ENCODE peak calls at places on chromosomes 6 and 20, in four cellular contexts. R, F, Q and B are unnamed samples.

GRCh38 chr20:4328541-4328940 is 313.2 kb upstream of the RNF24 start:
- DNase-seq in Q (no peak), R (no peak), F (no peak), B (no peak)

GRCh38 chr6:74447013-74447412 is 751.0 kb downstream of the CD109 start:
- DNase-seq in Q (no peak), R (no peak), F (no peak), B (no peak)

GRCh38 chr6:34792605-34793500 is 970 bp downstream of the BLTP3A start:
- DNase-seq in F (peak), R (no peak), Q (no peak), B (peak)

GRCh38 chr6:22956029-22956715 is 386.8 kb downstream of the HDGFL1 start:
- DNase-seq in R (no peak), Q (no peak), F (no peak), B (no peak)

GRCh38 chr20:41361757-41362747 is 4.6 kb downstream of the EMILIN3 start:
- DNase-seq in Q (no peak), F (no peak), R (peak), B (no peak)

GRCh38 chr20:58228484-58229197 is at the start of gene ANKRD60:
- DNase-seq in F (no peak), Q (no peak), R (peak), B (no peak)

GRCh38 chr6:106613590-106613989 is 15.7 kb downstream of the RTN4IP1 start:
- DNase-seq in F (no peak), R (no peak), Q (no peak), B (no peak)

GRCh38 chr6:132341646-132342045 is 59.6 kb downstream of the MOXD1 start:
- DNase-seq in F (no peak), R (no peak), Q (no peak), B (no peak)

GRCh38 chr20:9270831-9271230 is 201.9 kb downstream of the PLCB4 start:
- DNase-seq in Q (no peak), R (no peak), F (no peak), B (no peak)

GRCh38 chr6:16504608-16505007 is 256.7 kb downstream of the ATXN1 start:
- DNase-seq in Q (no peak), F (no peak), R (no peak), B (no peak)

GRCh38 chr6:72624557-72625160 is 2.8 kb downstream of the KCNQ5 start:
- DNase-seq in Q (no peak), R (no peak), F (no peak), B (no peak)

GRCh38 chr6:37690964-37691735 is 6.5 kb downstream of the MDGA1 start:
- DNase-seq in R (no peak), Q (no peak), F (no peak), B (no peak)

GRCh38 chr20:3652217-3652616 is 11.0 kb downstream of the GFRA4 start:
- DNase-seq in Q (no peak), F (no peak), R (no peak), B (no peak)

GRCh38 chr20:34547844-34548613 is 10.5 kb upstream of the MAP1LC3A start:
- DNase-seq in Q (no peak), F (no peak), R (no peak), B (no peak)

GRCh38 chr6:38510205-38510604 is 129.5 kb downstream of the BTBD9 start:
- DNase-seq in F (no peak), R (no peak), Q (no peak), B (no peak)

GRCh38 chr6:127343753-127344659 is 597 bp upstream of the ECHDC1 start:
- DNase-seq in Q (no peak), R (no peak), F (no peak), B (no peak)

GRCh38 chr6:153015094-153015645 is 12.7 kb upstream of the MTRF1L start:
- DNase-seq in R (no peak), F (no peak), Q (no peak), B (no peak)

GRCh38 chr6:166309977-166310376 is 1.8 kb upstream of the PRR18 start:
- DNase-seq in R (no peak), F (no peak), Q (no peak), B (no peak)

GRCh38 chr6:6581014-6581413 is 7.5 kb upstream of the LY86 start:
- DNase-seq in R (no peak), F (no peak), Q (no peak), B (no peak)

GRCh38 chr6:116507324-116507723 is 4.1 kb upstream of the CALHM5 start:
- DNase-seq in R (no peak), Q (no peak), F (no peak), B (no peak)

GRCh38 chr20:25399038-25399430 is 8.4 kb upstream of the ABHD12 start:
- DNase-seq in F (peak), R (no peak), Q (no peak), B (no peak)

GRCh38 chr6:89792881-89793280 is 26.7 kb downstream of the MDN1 start:
- DNase-seq in F (peak), R (no peak), Q (no peak), B (no peak)

GRCh38 chr6:162538643-162539064 is 188.9 kb downstream of the PRKN start:
- DNase-seq in R (peak), Q (no peak), F (no peak), B (no peak)

GRCh38 chr6:154460306-154461071 is 50.0 kb downstream of the CNKSR3 start:
- DNase-seq in Q (no peak), R (no peak), F (no peak), B (no peak)

GRCh38 chr6:98973571-98973970 is 25.8 kb upstream of the FBXL4 start:
- DNase-seq in R (no peak), Q (no peak), F (no peak), B (no peak)

GRCh38 chr6:57173056-57173885 is 1.1 kb downstream of the BAG2 start:
- DNase-seq in F (peak), Q (no peak), R (no peak), B (no peak)

GRCh38 chr20:63086421-63087235 is 79.9 kb upstream of the BHLHE23 start:
- DNase-seq in Q (peak), F (no peak), R (peak), B (no peak)

GRCh38 chr20:3121955-3122610 is 37.6 kb upstream of the AVP start:
- DNase-seq in F (no peak), R (no peak), Q (no peak), B (no peak)

GRCh38 chr6:37473364-37474095 is 26.2 kb downstream of the CCDC167 start:
- DNase-seq in F (no peak), Q (peak), R (peak), B (no peak)

GRCh38 chr6:138250513-138251247 is 32.4 kb upstream of the PBOV1 start:
- DNase-seq in Q (peak), F (no peak), R (no peak), B (peak)

GRCh38 chr20:37803476-37804307 is 99.2 kb upstream of the VSTM2L start:
- DNase-seq in R (no peak), F (no peak), Q (no peak), B (no peak)

GRCh38 chr6:54206510-54206909 is 95.3 kb downstream of the MLIP start:
- DNase-seq in Q (no peak), F (no peak), R (no peak), B (no peak)

GRCh38 chr6:31778999-31779885 is 2.1 kb upstream of the VWA7 start:
- DNase-seq in F (no peak), R (no peak), Q (no peak), B (no peak)

GRCh38 chr6:145865595-145865994 is 51.0 kb upstream of the FBXO30 start:
- DNase-seq in F (no peak), Q (no peak), R (no peak), B (no peak)

GRCh38 chr20:38907918-38908677 is 18.1 kb upstream of the FAM83D start:
- DNase-seq in F (no peak), Q (no peak), R (no peak), B (no peak)

GRCh38 chr6:152727507-152727906 is 23.1 kb upstream of the VIP start:
- DNase-seq in R (no peak), Q (no peak), F (no peak), B (no peak)

GRCh38 chr20:50915424-50915823 is 15.8 kb downstream of the ADNP start:
- DNase-seq in R (no peak), F (no peak), Q (no peak), B (no peak)

GRCh38 chr20:62143976-62144825 is 632 bp downstream of the SS18L1 start:
- DNase-seq in Q (peak), R (peak), F (peak), B (no peak)

GRCh38 chr20:3847419-3847940 is 846 bp downstream of the MAVS start:
- DNase-seq in F (no peak), R (no peak), Q (no peak), B (no peak)

DNA sequence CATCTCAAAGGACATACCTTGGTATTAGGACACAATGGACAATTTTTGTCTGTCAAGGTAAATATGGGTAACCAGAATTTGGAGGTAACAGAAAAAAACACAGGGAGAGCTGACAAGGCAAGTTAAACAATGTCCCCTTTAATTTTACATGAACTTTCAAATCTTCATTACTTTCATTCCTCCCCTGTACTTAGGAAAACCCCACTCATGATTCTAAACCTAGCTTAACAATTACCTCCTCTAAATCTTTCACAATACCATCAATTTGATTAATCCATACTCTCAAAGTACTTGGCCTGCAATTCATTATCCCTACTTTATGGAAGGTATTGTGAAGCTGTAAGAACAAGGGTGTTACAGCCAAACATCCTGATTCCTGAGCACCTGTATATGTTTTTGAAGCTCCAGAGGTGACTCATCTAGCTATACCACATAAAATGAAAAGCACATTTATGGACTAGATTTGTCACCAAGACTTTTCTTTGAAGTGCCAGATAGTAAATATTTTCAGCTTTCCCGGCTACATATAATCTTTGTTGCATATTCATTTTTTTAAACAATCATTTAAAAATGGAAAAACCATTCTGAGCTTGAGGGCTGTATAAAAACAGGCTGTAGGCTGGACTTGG is 23.0 kb downstream of the DEK start:
- DNase-seq in Q (no peak), R (no peak), F (no peak), B (no peak)
- H3K27ac ChIP-seq in Q (no peak), R (no peak), F (no peak), B (no peak)

DNA sequence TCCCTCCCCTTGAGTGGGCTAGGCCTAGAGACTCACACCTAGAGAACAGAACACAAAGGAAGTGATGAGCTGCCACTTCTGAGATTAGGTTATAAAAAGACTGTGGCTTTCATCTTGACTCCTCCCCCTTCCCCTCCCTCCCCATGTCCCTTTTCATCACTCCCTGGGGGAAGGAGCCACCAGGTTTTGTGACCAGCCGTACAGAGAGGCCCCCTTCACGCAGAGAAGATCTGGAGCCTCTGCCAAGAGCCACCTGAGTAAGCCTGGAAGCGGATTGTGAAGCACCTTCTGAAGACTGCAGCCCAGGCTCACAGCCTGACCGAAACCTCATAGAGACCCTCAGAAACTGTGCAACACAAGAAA is 118.4 kb upstream of the NXT1 start:
- DNase-seq in R (no peak), Q (no peak), F (no peak), B (no peak)
- H3K27ac ChIP-seq in R (no peak), Q (no peak), F (no peak), B (no peak)

GRCh38 chr6:85678602-85679444 is 36.1 kb upstream of the SYNCRIP start:
- DNase-seq in Q (peak), R (peak), F (peak), B (peak)
- H3K27ac ChIP-seq in Q (peak), R (peak), F (peak), B (peak)

DNA sequence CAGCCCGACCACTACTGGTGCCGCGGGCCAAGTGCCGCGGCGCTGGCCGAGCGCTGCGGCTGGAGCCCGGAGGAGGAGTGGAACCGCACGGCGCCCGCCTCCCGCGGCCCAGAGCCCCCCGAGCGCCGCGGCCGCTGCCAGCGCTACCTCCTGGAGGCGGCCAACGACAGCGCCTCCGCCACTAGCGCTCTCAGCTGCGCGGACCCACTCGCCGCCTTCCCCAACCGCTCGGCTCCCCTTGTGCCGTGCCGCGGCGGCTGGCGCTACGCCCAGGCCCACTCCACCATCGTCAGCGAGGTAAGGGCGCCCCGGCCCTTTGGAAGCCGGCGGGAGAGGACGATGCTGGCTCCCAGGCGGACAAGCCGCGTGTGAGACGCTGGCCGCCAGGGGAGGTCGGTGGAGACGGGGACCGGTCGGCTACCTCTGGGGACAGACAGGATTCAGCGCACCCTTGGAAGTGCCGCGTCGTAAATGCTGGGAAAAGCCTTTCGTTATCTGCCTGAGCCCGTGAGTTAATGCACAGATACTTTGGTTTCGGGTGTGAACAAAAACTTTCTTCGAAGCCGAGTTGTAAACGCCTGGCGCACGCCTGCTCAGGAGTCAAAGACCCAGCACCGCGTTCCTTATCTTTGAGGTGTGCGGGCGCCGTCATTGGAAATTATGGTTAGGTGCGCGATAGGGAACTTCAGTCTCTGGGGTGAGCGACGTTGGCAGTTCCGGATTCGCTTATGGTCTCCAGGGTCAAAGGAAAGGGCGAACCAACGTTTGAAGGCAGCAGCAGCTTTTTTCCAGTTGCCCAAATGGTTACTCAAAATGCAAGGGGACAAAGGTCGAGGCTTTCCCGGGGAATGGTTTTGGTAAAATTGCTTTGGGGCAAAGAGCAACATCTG is 619 bp downstream of the SLC22A3 start:
- DNase-seq in Q (no peak), R (peak), F (peak), B (no peak)
- H3K27ac ChIP-seq in Q (no peak), R (peak), F (peak), B (no peak)

GRCh38 chr20:60306105-60306504 is 347.9 kb downstream of the CDH26 start:
- DNase-seq in R (no peak), F (no peak), Q (no peak), B (no peak)
- H3K27ac ChIP-seq in R (no peak), F (no peak), Q (no peak), B (no peak)

DNA sequence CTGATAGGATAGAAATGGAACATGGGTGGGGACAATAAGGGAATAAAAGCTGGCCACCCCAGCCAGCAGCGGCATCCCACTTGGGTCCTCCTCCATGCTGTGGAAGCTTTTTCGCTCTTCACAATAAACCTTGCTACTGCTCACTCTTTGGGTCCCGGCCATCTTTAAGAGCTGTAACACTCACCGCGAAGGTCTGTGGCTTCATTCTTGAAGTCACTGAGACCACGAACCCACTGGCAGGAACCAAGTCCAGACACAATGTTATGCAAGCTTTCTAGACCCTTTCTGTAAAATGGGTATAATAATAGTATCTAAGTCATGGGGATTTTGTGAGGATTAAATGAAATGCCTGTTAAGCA is 48.9 kb upstream of the EZR start:
- DNase-seq in F (no peak), R (no peak), Q (no peak), B (no peak)
- H3K27ac ChIP-seq in F (peak), R (no peak), Q (no peak), B (no peak)

GRCh38 chr6:123940551-123940950 is 136.9 kb downstream of the NKAIN2 start:
- DNase-seq in Q (no peak), F (no peak), R (no peak), B (no peak)

GRCh38 chr6:123945386-123945785 is 141.7 kb downstream of the NKAIN2 start:
- DNase-seq in R (no peak), F (no peak), Q (no peak), B (no peak)

GRCh38 chr6:123941855-123942254 is 138.2 kb downstream of the NKAIN2 start:
- DNase-seq in Q (no peak), R (no peak), F (no peak), B (no peak)
- H3K27ac ChIP-seq in Q (no peak), R (no peak), F (no peak), B (no peak)

DNA sequence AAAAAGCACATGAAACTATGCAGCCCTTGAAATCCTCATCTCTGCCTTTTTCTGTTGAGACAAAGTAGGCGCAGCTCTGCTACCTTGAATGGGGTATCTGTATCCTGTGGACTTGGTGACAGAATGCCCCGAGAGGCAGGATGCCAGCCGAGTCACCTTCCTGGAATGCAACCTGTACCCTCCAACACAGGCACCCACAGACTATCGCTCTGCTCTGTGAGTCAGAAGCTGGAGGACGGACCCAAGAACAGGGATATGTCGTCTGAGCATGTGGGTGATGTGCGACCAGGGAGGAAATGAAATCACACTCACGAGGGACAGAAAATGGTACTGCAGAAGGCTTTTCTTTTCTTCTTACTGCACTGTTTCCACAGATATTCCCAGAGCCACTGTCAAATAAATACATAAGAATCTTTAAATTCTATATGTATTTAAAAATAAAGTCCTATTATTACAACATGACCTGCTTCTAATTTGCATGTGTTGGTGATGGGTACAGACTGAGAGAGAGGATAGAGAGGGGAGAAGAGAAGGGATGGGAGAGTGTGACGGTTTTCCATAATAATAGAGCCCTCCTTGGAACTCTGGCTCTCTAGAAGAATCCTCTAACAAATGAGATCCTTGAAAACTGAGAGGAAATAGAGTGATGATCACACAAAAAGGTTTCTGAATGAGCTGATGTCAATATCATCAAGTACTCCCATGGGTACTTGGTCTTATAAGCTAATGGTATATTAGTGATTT is 308.1 kb downstream of the FOXC1 start:
- DNase-seq in F (no peak), R (no peak), Q (no peak), B (no peak)
- H3K27ac ChIP-seq in F (no peak), R (no peak), Q (no peak), B (no peak)

GRCh38 chr20:32796383-32797159 is 23.2 kb upstream of the MAPRE1 start:
- DNase-seq in R (no peak), Q (no peak), F (no peak), B (no peak)

GRCh38 chr20:32790751-32791057 is 28.5 kb downstream of the DNMT3B start:
- DNase-seq in R (no peak), Q (no peak), F (no peak), B (no peak)

GRCh38 chr20:32789896-32790750 is 27.9 kb downstream of the DNMT3B start:
- DNase-seq in R (peak), Q (peak), F (peak), B (peak)

GRCh38 chr20:32793059-32793458 is 26.7 kb upstream of the MAPRE1 start:
- DNase-seq in F (no peak), R (no peak), Q (no peak), B (no peak)

DNA sequence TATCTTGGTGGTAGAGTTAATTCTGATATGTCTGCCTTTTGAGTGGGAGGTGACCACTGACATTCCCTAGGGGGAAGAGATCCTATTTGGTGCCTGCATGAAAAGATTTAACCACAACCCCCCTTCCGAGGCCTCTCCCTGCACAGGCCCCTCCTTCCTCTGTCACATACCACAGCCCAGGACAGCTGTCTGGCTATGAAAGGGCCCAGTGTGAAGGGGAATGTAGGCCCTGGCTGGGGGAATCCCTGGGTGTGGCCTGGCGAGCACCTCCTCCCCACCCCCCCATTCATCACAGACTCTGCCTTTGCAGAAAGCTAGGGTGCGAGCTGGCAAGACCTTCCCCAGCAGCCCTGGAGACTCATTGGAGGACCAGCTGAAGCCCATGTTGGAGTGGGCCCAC is 27.4 kb upstream of the MAPRE1 start:
- DNase-seq in R (no peak), Q (no peak), F (no peak), B (no peak)
- H3K27ac ChIP-seq in R (no peak), Q (no peak), F (no peak), B (no peak)